ENCODE peak calls at places on chromosomes 12 and 14, in ten cellular contexts. D, V, M, O, G, A, R, L, N and J are unnamed samples.

GRCh38 chr14:54796961-54797360 is 105.7 kb downstream of the GCH1 start:
- DNase-seq in D (no peak), V (no peak), M (no peak), O (peak), G (no peak), A (no peak), R (no peak), L (no peak), N (no peak), J (no peak)

GRCh38 chr12:55842681-55843429 is at the start of gene MMP19:
- DNase-seq in D (no peak), V (no peak), M (peak), O (no peak), G (peak), A (no peak), R (no peak), L (no peak), N (no peak), J (no peak)

GRCh38 chr12:114327765-114328164 is 78.2 kb downstream of the TBX5 start:
- DNase-seq in D (no peak), V (no peak), M (no peak), O (no peak), G (no peak), A (no peak), R (no peak), L (no peak), N (no peak), J (no peak)

GRCh38 chr12:32988982-32989381 is 92.4 kb upstream of the PKP2 start:
- DNase-seq in D (no peak), V (no peak), M (no peak), O (no peak), G (no peak), A (peak), R (no peak), L (no peak), N (no peak), J (no peak)

GRCh38 chr14:66998013-66998412 is 191.2 kb upstream of the GARIN2 start:
- DNase-seq in D (no peak), V (no peak), M (no peak), O (no peak), G (no peak), A (no peak), R (no peak), L (no peak), N (no peak), J (no peak)

GRCh38 chr14:104201496-104201895 is 63.1 kb downstream of the KIF26A start:
- DNase-seq in D (no peak), V (no peak), M (no peak), O (no peak), G (no peak), A (no peak), R (no peak), L (no peak), N (no peak), J (no peak)

GRCh38 chr14:92922883-92923743 is at the start of gene CHGA:
- DNase-seq in D (no peak), V (peak), M (peak), O (no peak), G (peak), A (peak), R (peak), L (peak), N (peak), J (peak)

GRCh38 chr12:98238513-98238912 is 276.9 kb upstream of the TMPO start:
- DNase-seq in D (no peak), V (no peak), M (no peak), O (no peak), G (no peak), A (no peak), R (no peak), L (no peak), N (no peak), J (no peak)

GRCh38 chr12:106841471-106842302 is 67.2 kb downstream of the RIC8B start:
- DNase-seq in D (no peak), V (no peak), M (peak), O (no peak), G (peak), A (peak), R (peak), L (peak), N (no peak), J (peak)

GRCh38 chr12:119696943-119697342 is 29.0 kb downstream of the PRKAB1 start:
- DNase-seq in D (no peak), V (no peak), M (no peak), O (no peak), G (no peak), A (no peak), R (no peak), L (no peak), N (no peak), J (no peak)

GRCh38 chr12:64814432-64814831 is 10.0 kb upstream of the TBC1D30 start:
- DNase-seq in D (no peak), V (no peak), M (no peak), O (no peak), G (no peak), A (peak), R (no peak), L (no peak), N (no peak), J (no peak)

GRCh38 chr14:95522116-95522515 is 5.7 kb upstream of the SYNE3 start:
- DNase-seq in D (no peak), V (no peak), M (no peak), O (no peak), G (no peak), A (no peak), R (no peak), L (no peak), N (no peak), J (no peak)

GRCh38 chr14:95523818-95524448 is 7.5 kb upstream of the SYNE3 start:
- DNase-seq in D (no peak), V (no peak), M (no peak), O (peak), G (peak), A (peak), R (peak), L (no peak), N (no peak), J (peak)

GRCh38 chr14:95522556-95522955 is 6.1 kb upstream of the SYNE3 start:
- DNase-seq in D (no peak), V (no peak), M (no peak), O (no peak), G (no peak), A (no peak), R (no peak), L (no peak), N (no peak), J (no peak)

GRCh38 chr14:95524706-95525512 is 8.5 kb upstream of the SYNE3 start:
- DNase-seq in D (no peak), V (no peak), M (no peak), O (no peak), G (peak), A (no peak), R (no peak), L (no peak), N (no peak), J (peak)

GRCh38 chr14:95523051-95523817 is 6.8 kb upstream of the SYNE3 start:
- DNase-seq in D (no peak), V (no peak), M (no peak), O (no peak), G (peak), A (peak), R (no peak), L (no peak), N (no peak), J (peak)
- H3K4me3 ChIP-seq in D (no peak), V (no peak), M (no peak), O (peak), G (no peak), A (no peak), R (no peak), L (peak), N (no peak), J (no peak)

GRCh38 chr14:74085828-74086227 is 1.1 kb downstream of the LIN52 start:
- DNase-seq in D (no peak), V (no peak), M (no peak), O (no peak), G (no peak), A (no peak), R (no peak), L (no peak), N (no peak), J (peak)
- H3K4me3 ChIP-seq in D (no peak), V (peak), M (peak), O (peak), G (no peak), A (peak), R (peak), L (peak), N (peak), J (no peak)

GRCh38 chr14:23398348-23398747 is 9.7 kb downstream of the MYH6 start:
- DNase-seq in D (no peak), V (peak), M (no peak), O (no peak), G (no peak), A (no peak), R (no peak), L (no peak), N (no peak), J (no peak)
- H3K4me3 ChIP-seq in D (no peak), V (no peak), M (no peak), O (no peak), G (no peak), A (no peak), R (no peak), L (no peak), N (no peak), J (no peak)

DNA sequence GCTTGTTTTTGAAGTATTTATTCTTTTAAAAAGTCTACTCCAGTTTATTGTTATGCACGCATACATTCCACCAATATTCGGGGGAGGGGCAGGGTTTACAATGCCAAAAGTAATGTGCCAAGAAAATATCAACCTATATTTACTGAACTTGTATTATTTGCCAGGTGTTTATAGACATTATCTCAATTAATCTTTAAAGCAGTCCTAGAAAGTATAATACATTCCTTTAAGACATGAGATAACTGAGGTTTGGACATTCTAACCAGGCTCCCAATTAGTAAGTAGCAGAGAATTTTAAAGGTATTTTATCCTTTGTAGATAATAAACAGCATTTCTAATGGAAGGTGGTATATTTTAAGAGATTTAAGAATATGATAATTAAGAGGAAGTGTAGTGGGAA is 124.5 kb upstream of the LRIG3 start:
- DNase-seq in D (no peak), V (no peak), M (no peak), O (no peak), G (no peak), A (no peak), R (no peak), L (no peak), N (no peak), J (no peak)
- H3K4me3 ChIP-seq in D (no peak), V (no peak), M (no peak), O (no peak), G (no peak), A (no peak), R (no peak), L (no peak), N (no peak), J (no peak)